ENCODE peak calls at places on chromosomes 3 and 15, in four cellular contexts. Z, A, G and D are unnamed samples.

GRCh38 chr15:58182460-58183163 is 44.4 kb downstream of the AQP9 start:
- DNase-seq in A (peak; percentile 10), G (peak; percentile 50), Z (peak; percentile 84), D (peak; percentile 48)

GRCh38 chr3:56681963-56682457 is 1.1 kb downstream of the TASOR start:
- DNase-seq in Z (no peak), A (no peak), G (no peak), D (no peak)

GRCh38 chr3:61146010-61146569 is 105.2 kb downstream of the FHIT start:
- DNase-seq in Z (no peak), G (no peak), A (no peak), D (no peak)

GRCh38 chr3:168467085-168467714 is 371.5 kb upstream of the GOLIM4 start:
- DNase-seq in A (no peak), Z (peak; percentile 54), G (no peak), D (no peak)

GRCh38 chr3:148084931-148085330 is 612.8 kb upstream of the AGTR1 start:
- DNase-seq in Z (no peak), G (no peak), A (no peak), D (no peak)

GRCh38 chr3:23668430-23668904 is 137.3 kb upstream of the UBE2E1 start:
- DNase-seq in Z (peak; percentile 90), A (no peak), G (no peak), D (peak; percentile 95)

GRCh38 chr3:139460096-139460495 is 16.2 kb downstream of the RBP2 start:
- DNase-seq in A (no peak), G (no peak), Z (peak; percentile 14), D (no peak)

GRCh38 chr3:197151562-197151961 is 121.9 kb upstream of the MELTF start:
- DNase-seq in Z (peak; percentile 84), A (no peak), G (no peak), D (no peak)

GRCh38 chr3:66644549-66644948 is 143.7 kb upstream of the LRIG1 start:
- DNase-seq in A (no peak), Z (no peak), G (no peak), D (no peak)

GRCh38 chr15:76200641-76201105 is 110.6 kb downstream of the ETFA start:
- DNase-seq in A (no peak), G (no peak), Z (no peak), D (no peak)

GRCh38 chr15:40449275-40449674 is 8.5 kb downstream of the BAHD1 start:
- DNase-seq in G (no peak), A (no peak), Z (peak; percentile 62), D (no peak)

GRCh38 chr3:31696815-31697548 is 164.3 kb downstream of the STT3B start:
- DNase-seq in G (no peak), A (no peak), Z (peak; percentile 31), D (no peak)

GRCh38 chr15:96339662-96340347 is 9.3 kb downstream of the NR2F2 start:
- DNase-seq in A (no peak), Z (peak; percentile 36), G (no peak), D (no peak)